ENCODE peak calls at places on chromosomes 12 and 14, in six cellular contexts. V, A, P, D, R and O are unnamed samples.

GRCh38 chr14:105274600-105274999 is 26.2 kb downstream of the BRF1 start:
- DNase-seq in R (no peak), P (no peak), A (no peak), V (no peak), D (no peak), O (no peak)

GRCh38 chr12:39426636-39427245 is 16.2 kb downstream of the KIF21A start:
- DNase-seq in P (no peak), D (no peak), R (no peak), V (no peak), A (no peak), O (no peak)

GRCh38 chr12:49974231-49974675 is 1.5 kb downstream of the AQP6 start:
- DNase-seq in D (peak), R (peak), P (peak), V (no peak), A (no peak), O (peak)

GRCh38 chr12:108386704-108387360 is 47.7 kb upstream of the CMKLR1 start:
- DNase-seq in A (no peak), V (no peak), D (no peak), P (no peak), R (no peak), O (no peak)

GRCh38 chr12:119020377-119021360 is 39.3 kb downstream of the SRRM4 start:
- DNase-seq in R (no peak), V (peak), P (peak), A (peak), D (peak), O (no peak)

GRCh38 chr12:26496170-26496569 is 300.8 kb downstream of the SSPN start:
- DNase-seq in R (no peak), V (no peak), P (peak), A (no peak), D (no peak), O (no peak)

GRCh38 chr14:59688224-59689170 is 111.9 kb upstream of the CCDC175 start:
- DNase-seq in P (peak), V (peak), D (no peak), A (peak), R (peak), O (no peak)

GRCh38 chr12:52924764-52925716 is 20.2 kb upstream of the KRT8 start:
- DNase-seq in P (peak), V (peak), D (no peak), A (no peak), R (peak), O (no peak)

GRCh38 chr12:3538691-3539030 is 47.7 kb downstream of the PRMT8 start:
- DNase-seq in A (no peak), D (no peak), R (no peak), V (no peak), P (no peak), O (no peak)

GRCh38 chr14:85416771-85417170 is 113.2 kb upstream of the FLRT2 start:
- DNase-seq in R (peak), D (no peak), A (no peak), P (peak), V (no peak), O (no peak)

GRCh38 chr14:85414142-85414541 is 115.8 kb upstream of the FLRT2 start:
- DNase-seq in A (no peak), P (peak), V (no peak), R (no peak), D (no peak), O (no peak)

GRCh38 chr14:85412756-85413155 is 117.2 kb upstream of the FLRT2 start:
- DNase-seq in V (no peak), R (no peak), D (no peak), A (no peak), P (no peak), O (no peak)

GRCh38 chr14:85417396-85417795 is 112.5 kb upstream of the FLRT2 start:
- DNase-seq in P (no peak), D (no peak), R (no peak), A (no peak), V (no peak), O (no peak)

DNA sequence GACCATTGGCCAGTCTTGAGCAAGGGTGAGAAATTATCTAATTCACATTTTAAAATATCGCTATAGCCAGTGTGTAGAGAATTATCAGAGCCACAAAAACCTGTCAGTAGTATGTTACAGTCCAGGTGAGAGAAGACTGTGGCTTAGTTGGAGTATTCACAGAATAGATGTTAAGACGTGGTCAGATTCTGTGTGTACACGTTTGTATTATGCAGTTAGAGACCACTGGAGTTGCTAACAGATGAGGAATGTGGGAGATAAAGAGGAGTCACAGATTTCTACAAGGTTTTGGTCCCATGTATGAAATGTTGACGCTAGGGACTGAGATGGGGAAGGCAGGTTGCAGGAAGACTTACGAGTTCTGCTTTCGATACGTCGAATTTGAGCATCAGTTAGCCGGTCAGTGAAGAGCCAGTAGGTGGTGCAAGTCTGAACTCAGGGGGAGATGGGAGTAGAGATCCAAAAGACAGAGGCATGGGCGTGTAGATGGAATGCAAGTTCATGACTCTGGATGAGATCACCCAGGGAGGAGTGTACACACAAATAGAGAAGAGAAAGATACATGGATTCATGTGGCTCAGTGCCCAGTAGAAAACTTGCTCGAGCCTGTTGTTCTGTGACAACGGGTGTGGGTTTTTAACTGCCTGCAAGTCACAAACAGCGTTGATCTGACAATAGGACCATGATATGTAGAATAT is 114.8 kb upstream of the FLRT2 start:
- DNase-seq in V (peak), P (peak), R (peak), D (no peak), A (no peak), O (peak)
- TF ChIP-seq CTCF in V (no peak), P (peak), R (peak), D (peak), A (no peak), O (peak)

DNA sequence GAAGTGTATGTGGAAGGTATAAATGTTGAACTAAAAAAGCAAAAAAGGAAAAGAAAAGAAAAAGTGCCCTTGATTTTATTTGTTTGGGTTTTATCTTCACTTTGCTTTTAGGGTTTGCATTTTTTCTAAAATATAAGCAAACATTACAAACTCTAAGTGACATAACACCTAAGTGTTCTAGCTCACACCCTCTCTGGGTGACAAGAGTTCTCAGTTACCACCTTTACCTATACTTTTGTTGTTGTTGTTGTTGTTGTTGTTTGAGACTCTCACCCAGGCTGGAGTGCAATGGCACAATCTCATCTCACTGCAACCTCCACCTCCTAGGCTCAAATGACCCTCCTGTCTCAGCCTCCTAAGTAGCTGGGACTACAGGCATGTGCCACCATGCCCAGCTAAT is 13.0 kb downstream of the KLRG1 start:
- DNase-seq in D (no peak), V (no peak), R (no peak), A (no peak), P (no peak), O (no peak)
- TF ChIP-seq CTCF in D (no peak), V (no peak), R (no peak), A (no peak), P (no peak), O (no peak)

DNA sequence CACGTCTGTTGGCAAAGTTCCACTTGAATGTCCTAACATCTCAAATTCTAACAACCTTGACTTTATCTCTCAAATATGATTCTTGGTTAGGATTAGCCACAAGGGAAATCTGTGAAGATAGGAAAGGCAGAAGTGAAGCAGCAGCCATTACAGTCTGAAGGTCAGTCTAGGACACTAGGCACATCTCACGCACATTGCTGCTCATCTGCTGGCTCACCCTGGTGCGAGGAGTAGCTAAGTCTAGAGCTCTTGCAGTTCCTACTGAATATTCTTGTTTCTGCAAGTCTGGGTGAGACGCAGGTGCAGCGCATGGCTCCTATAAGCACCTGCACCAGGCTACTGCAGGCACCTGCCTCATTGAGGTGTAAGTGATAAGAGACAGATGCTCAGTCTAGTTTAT is 6.4 kb upstream of the SLC25A3 start:
- DNase-seq in P (no peak), V (no peak), R (no peak), A (no peak), D (no peak), O (no peak)
- TF ChIP-seq CTCF in P (no peak), V (no peak), R (no peak), A (no peak), D (no peak), O (no peak)

GRCh38 chr14:31418440-31418839 is 1.9 kb downstream of the HEATR5A start:
- DNase-seq in D (no peak), P (no peak), V (no peak), A (no peak), R (no peak), O (no peak)

GRCh38 chr14:31421200-31421599 is 850 bp upstream of the HEATR5A start:
- DNase-seq in V (no peak), P (no peak), A (no peak), R (no peak), D (no peak), O (no peak)

GRCh38 chr14:31420013-31420318 is 384 bp downstream of the HEATR5A start:
- DNase-seq in A (peak), D (peak), R (no peak), V (peak), P (no peak), O (no peak)

GRCh38 chr14:31419179-31420012 is 954 bp downstream of the HEATR5A start:
- DNase-seq in P (peak), R (peak), V (no peak), A (no peak), D (no peak), O (no peak)

GRCh38 chr14:31420319-31421081 is at the start of gene HEATR5A:
- DNase-seq in D (peak), A (peak), R (peak), V (peak), P (peak), O (peak)
- TF ChIP-seq CTCF in D (peak), A (peak), R (peak), V (no peak), P (peak), O (peak)

DNA sequence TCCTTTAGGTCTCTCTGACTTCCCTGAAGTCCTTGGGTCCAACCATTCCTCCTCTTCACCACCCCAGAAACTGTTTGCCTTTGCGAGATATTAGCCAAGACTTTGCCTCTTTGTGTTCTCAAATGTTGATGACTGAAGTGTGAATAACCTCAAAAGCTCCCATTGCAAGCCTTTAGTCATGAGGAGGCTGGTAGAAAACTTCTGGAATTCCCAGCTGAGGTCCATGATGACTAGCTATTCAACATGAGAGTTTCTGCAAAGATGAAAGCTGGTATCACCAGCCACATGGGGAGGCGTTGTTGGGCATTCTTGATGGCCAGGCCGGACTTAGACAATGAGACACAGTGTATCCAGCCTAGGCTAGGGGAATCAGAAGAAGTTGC is 111.7 kb downstream of the TBX5 start:
- DNase-seq in P (no peak), A (no peak), V (no peak), D (no peak), R (peak), O (no peak)
- TF ChIP-seq CTCF in P (no peak), A (no peak), V (no peak), D (no peak), R (no peak), O (no peak)

DNA sequence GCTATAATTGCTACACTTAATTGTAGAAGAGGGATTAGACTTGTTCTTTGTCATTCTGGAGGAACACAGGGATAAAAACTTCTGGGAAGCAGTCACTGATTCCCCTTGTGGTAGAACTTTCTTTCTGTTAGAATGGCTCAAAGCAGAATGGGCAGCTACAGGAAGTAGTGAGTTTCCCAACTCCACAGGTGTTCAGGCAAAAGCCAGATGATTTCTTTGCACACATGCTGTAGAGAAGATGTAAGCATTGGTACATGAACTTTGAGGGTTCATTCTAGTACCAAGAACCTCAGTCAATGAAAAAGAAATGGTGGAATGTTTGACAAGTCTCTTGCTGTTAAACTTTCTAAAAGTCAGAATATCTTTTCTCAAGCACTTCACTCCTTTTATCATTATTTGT is 4.3 kb downstream of the NDUFA9 start:
- DNase-seq in V (no peak), A (no peak), D (no peak), R (no peak), P (no peak), O (no peak)
- TF ChIP-seq CTCF in V (no peak), A (no peak), D (no peak), R (no peak), P (no peak), O (no peak)

GRCh38 chr12:113316155-113316554 is 18.8 kb downstream of the SLC8B1 start:
- DNase-seq in R (no peak), P (no peak), A (no peak), D (no peak), V (no peak), O (no peak)
- TF ChIP-seq CTCF in R (no peak), P (peak), A (no peak), D (no peak), V (peak), O (peak)